ENCODE peak calls at places on chromosomes 3 and 15, in six cellular contexts. One of them, this sample, is unnamed. For H3K4me1, the result is how much of the 10 kb centered on the place peaks cover.

GRCh38 chr3:14989943-14990753 is 42.8 kb downstream of the NR2C2 start:
- DNase-seq in fibroblast of lung: peak
- DNase-seq in ovary: no peak
- DNase-seq in upper lobe of right lung: no peak
- DNase-seq in heart right ventricle: no peak
- DNase-seq in IMR-90: no peak
- DNase-seq in this sample: no peak

GRCh38 chr3:185330644-185331043 is 32.3 kb upstream of the MAP3K13 start:
- DNase-seq in fibroblast of lung: no peak
- DNase-seq in upper lobe of right lung: no peak
- DNase-seq in heart right ventricle: no peak
- DNase-seq in IMR-90: no peak
- DNase-seq in ovary: no peak
- DNase-seq in this sample: no peak

GRCh38 chr3:188707396-188708288 is 464.1 kb upstream of the TPRG1 start:
- DNase-seq in fibroblast of lung: no peak
- DNase-seq in upper lobe of right lung: no peak
- DNase-seq in IMR-90: peak
- DNase-seq in heart right ventricle: no peak
- DNase-seq in ovary: no peak
- DNase-seq in this sample: no peak

GRCh38 chr3:184375747-184376495 is 2.1 kb downstream of the THPO start:
- DNase-seq in ovary: no peak
- DNase-seq in upper lobe of right lung: peak
- DNase-seq in IMR-90: no peak
- DNase-seq in fibroblast of lung: no peak
- DNase-seq in heart right ventricle: no peak
- DNase-seq in this sample: no peak

GRCh38 chr15:35289029-35289617 is 204.0 kb upstream of the NANOGP8 start:
- DNase-seq in fibroblast of lung: peak
- DNase-seq in upper lobe of right lung: no peak
- DNase-seq in heart right ventricle: no peak
- DNase-seq in IMR-90: peak
- DNase-seq in ovary: no peak
- DNase-seq in this sample: no peak

GRCh38 chr3:69612791-69613190 is 126.5 kb upstream of the MITF start:
- DNase-seq in IMR-90: no peak
- DNase-seq in ovary: no peak
- DNase-seq in heart right ventricle: no peak
- DNase-seq in upper lobe of right lung: no peak
- DNase-seq in fibroblast of lung: no peak
- DNase-seq in this sample: no peak

GRCh38 chr15:49843725-49844124 is 222.9 kb downstream of the DTWD1 start:
- DNase-seq in fibroblast of lung: peak
- DNase-seq in IMR-90: no peak
- DNase-seq in ovary: no peak
- DNase-seq in heart right ventricle: no peak
- DNase-seq in upper lobe of right lung: no peak
- DNase-seq in this sample: no peak

GRCh38 chr3:13465236-13465958 is 14.7 kb upstream of the HDAC11 start:
- DNase-seq in fibroblast of lung: no peak
- DNase-seq in heart right ventricle: no peak
- DNase-seq in IMR-90: no peak
- DNase-seq in upper lobe of right lung: no peak
- DNase-seq in ovary: no peak
- DNase-seq in this sample: no peak

GRCh38 chr3:43913036-43913435 is 222.3 kb downstream of the ABHD5 start:
- DNase-seq in ovary: no peak
- DNase-seq in upper lobe of right lung: no peak
- DNase-seq in heart right ventricle: no peak
- DNase-seq in IMR-90: no peak
- DNase-seq in fibroblast of lung: no peak
- DNase-seq in this sample: no peak

GRCh38 chr15:93034512-93034911 is 54.5 kb downstream of the RGMA start:
- DNase-seq in heart right ventricle: no peak
- DNase-seq in fibroblast of lung: no peak
- DNase-seq in ovary: peak
- DNase-seq in IMR-90: no peak
- DNase-seq in upper lobe of right lung: no peak
- DNase-seq in this sample: no peak

GRCh38 chr3:109731639-109732473 is 394.5 kb upstream of the DPPA4 start:
- DNase-seq in heart right ventricle: no peak
- DNase-seq in IMR-90: peak
- DNase-seq in ovary: peak
- DNase-seq in fibroblast of lung: peak
- DNase-seq in upper lobe of right lung: no peak
- DNase-seq in this sample: no peak

GRCh38 chr15:60727260-60727659 is 248.3 kb upstream of the ICE2 start:
- DNase-seq in fibroblast of lung: no peak
- DNase-seq in IMR-90: no peak
- DNase-seq in ovary: no peak
- DNase-seq in upper lobe of right lung: no peak
- DNase-seq in heart right ventricle: no peak
- DNase-seq in this sample: no peak

GRCh38 chr3:28376424-28376823 is 27.8 kb upstream of the AZI2 start:
- DNase-seq in upper lobe of right lung: no peak
- DNase-seq in IMR-90: peak
- DNase-seq in fibroblast of lung: peak
- DNase-seq in ovary: no peak
- DNase-seq in heart right ventricle: no peak
- DNase-seq in this sample: no peak

GRCh38 chr3:60064210-60065178 is 1014.7 kb upstream of the CFAP20DC start:
- DNase-seq in fibroblast of lung: peak
- DNase-seq in upper lobe of right lung: no peak
- DNase-seq in IMR-90: peak
- DNase-seq in ovary: no peak
- DNase-seq in heart right ventricle: no peak
- DNase-seq in this sample: no peak

GRCh38 chr15:52976050-52976449 is 185.9 kb upstream of the ONECUT1 start:
- DNase-seq in heart right ventricle: no peak
- DNase-seq in upper lobe of right lung: no peak
- DNase-seq in ovary: no peak
- DNase-seq in fibroblast of lung: no peak
- DNase-seq in IMR-90: no peak
- DNase-seq in this sample: no peak

GRCh38 chr15:43168192-43169107 is 16.8 kb upstream of the CCNDBP1 start:
- DNase-seq in heart right ventricle: no peak
- DNase-seq in upper lobe of right lung: no peak
- DNase-seq in ovary: no peak
- DNase-seq in fibroblast of lung: peak
- DNase-seq in IMR-90: peak
- DNase-seq in this sample: no peak

GRCh38 chr3:6799264-6799915 is 61.5 kb upstream of the GRM7 start:
- DNase-seq in upper lobe of right lung: no peak
- DNase-seq in fibroblast of lung: no peak
- DNase-seq in IMR-90: no peak
- DNase-seq in ovary: no peak
- DNase-seq in heart right ventricle: peak
- DNase-seq in this sample: no peak

GRCh38 chr3:22893001-22893400 is 310.1 kb upstream of the UBE2E2 start:
- DNase-seq in upper lobe of right lung: no peak
- DNase-seq in IMR-90: no peak
- DNase-seq in heart right ventricle: no peak
- DNase-seq in ovary: no peak
- DNase-seq in fibroblast of lung: no peak
- DNase-seq in this sample: no peak

GRCh38 chr3:22885039-22885438 is 318.1 kb upstream of the UBE2E2 start:
- DNase-seq in IMR-90: no peak
- DNase-seq in ovary: no peak
- DNase-seq in upper lobe of right lung: no peak
- DNase-seq in heart right ventricle: no peak
- DNase-seq in fibroblast of lung: no peak
- DNase-seq in this sample: no peak

GRCh38 chr3:22885574-22886348 is 317.4 kb upstream of the UBE2E2 start:
- DNase-seq in heart right ventricle: no peak
- DNase-seq in upper lobe of right lung: no peak
- DNase-seq in ovary: no peak
- DNase-seq in IMR-90: no peak
- DNase-seq in fibroblast of lung: no peak
- DNase-seq in this sample: no peak

GRCh38 chr3:22886394-22886793 is 316.7 kb upstream of the UBE2E2 start:
- DNase-seq in heart right ventricle: peak
- DNase-seq in upper lobe of right lung: no peak
- DNase-seq in ovary: no peak
- DNase-seq in fibroblast of lung: no peak
- DNase-seq in IMR-90: no peak
- DNase-seq in this sample: no peak

DNA sequence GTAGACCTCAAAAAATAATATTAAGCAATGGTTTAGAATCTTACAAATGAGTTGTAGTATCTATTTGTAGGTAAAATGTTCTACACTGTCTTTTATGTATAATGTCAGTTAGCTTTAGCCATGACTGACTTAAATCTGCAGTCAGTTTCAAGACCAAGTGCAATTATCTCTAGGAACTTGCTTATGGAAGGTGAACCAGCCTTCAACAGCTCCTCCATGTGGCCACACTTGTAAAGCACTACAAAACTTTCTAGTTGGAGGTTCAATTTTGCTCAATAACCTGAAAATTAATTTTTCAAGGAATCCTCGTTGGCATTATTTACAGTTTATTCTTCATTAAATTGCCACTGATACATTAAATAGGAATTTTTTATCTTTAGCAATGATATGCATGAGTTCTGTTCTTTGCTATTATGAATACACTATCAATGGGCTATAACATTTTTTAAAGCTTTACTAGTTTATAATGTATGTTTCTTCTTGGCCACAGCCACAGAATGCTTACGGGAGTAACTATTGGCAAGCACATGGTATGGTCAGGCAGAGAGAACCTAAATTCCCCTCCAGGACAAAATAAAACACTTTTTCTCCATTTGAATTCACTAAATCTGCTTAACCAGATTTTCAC is 315.3 kb upstream of the UBE2E2 start:
- DNase-seq in ovary: no peak
- DNase-seq in heart right ventricle: no peak
- DNase-seq in fibroblast of lung: peak
- DNase-seq in IMR-90: peak
- DNase-seq in upper lobe of right lung: no peak
- DNase-seq in this sample: no peak
- H3K4me1 ChIP-seq in ovary: under half
- H3K4me1 ChIP-seq in heart right ventricle: under half
- H3K4me1 ChIP-seq in fibroblast of lung: under half
- H3K4me1 ChIP-seq in IMR-90: under half
- H3K4me1 ChIP-seq in upper lobe of right lung: under half
- H3K4me1 ChIP-seq in this sample: under half

GRCh38 chr3:48502728-48503168 is 1.2 kb downstream of the SHISA5 start:
- DNase-seq in IMR-90: no peak
- DNase-seq in fibroblast of lung: no peak
- DNase-seq in ovary: peak
- DNase-seq in upper lobe of right lung: no peak
- DNase-seq in heart right ventricle: peak
- DNase-seq in this sample: peak
- H3K27ac ChIP-seq in IMR-90: peak
- H3K27ac ChIP-seq in fibroblast of lung: no peak
- H3K27ac ChIP-seq in ovary: peak
- H3K27ac ChIP-seq in upper lobe of right lung: peak
- H3K27ac ChIP-seq in heart right ventricle: peak
- H3K27ac ChIP-seq in this sample: peak

DNA sequence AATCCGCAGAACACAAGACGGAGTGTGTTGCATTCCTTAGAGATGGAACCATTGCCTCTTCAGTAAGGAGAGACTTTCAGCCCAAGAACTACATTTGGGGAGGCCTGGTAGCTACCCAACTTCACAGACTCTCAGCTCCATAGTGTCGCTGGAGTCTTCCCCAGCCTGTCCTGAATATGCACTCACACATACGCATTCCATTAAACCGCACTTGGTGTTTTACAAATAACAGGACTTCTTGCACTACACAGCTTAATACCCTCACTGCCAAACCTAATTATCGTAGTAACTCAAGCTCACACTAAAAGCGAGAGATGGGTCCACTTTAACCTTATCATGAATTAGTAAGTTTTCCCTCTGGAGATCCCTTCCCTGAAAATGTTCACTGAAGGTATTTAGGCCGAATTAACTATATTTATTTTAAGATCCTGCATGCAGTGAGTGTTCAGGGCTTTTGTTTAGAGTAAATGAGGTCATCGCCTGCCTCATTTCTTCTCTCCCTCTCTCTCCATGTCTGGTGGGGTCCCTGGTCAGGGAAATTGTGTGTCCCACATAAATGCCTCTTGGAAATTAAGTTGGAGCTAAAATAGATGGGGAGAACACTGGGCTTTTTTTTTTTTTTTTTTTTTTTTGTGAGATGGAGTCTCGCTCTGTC is 171.9 kb downstream of the FAM43A start:
- DNase-seq in ovary: no peak
- DNase-seq in heart right ventricle: no peak
- DNase-seq in upper lobe of right lung: no peak
- DNase-seq in fibroblast of lung: peak
- DNase-seq in IMR-90: peak
- DNase-seq in this sample: no peak
- TF ChIP-seq CTCF in ovary: no peak
- TF ChIP-seq CTCF in heart right ventricle: no peak
- TF ChIP-seq CTCF in upper lobe of right lung: no peak
- TF ChIP-seq CTCF in fibroblast of lung: no peak
- TF ChIP-seq CTCF in IMR-90: no peak
- TF ChIP-seq CTCF in this sample: no peak

GRCh38 chr15:31366169-31366734 is 39.6 kb downstream of the KLF13 start:
- DNase-seq in upper lobe of right lung: peak
- DNase-seq in IMR-90: no peak
- DNase-seq in fibroblast of lung: peak
- DNase-seq in ovary: peak
- DNase-seq in heart right ventricle: peak
- DNase-seq in this sample: no peak

GRCh38 chr15:31365655-31366127 is 39.1 kb downstream of the KLF13 start:
- DNase-seq in ovary: peak
- DNase-seq in IMR-90: peak
- DNase-seq in heart right ventricle: peak
- DNase-seq in upper lobe of right lung: peak
- DNase-seq in fibroblast of lung: peak
- DNase-seq in this sample: peak

GRCh38 chr15:31367021-31367729 is 40.5 kb downstream of the KLF13 start:
- DNase-seq in ovary: no peak
- DNase-seq in IMR-90: no peak
- DNase-seq in upper lobe of right lung: no peak
- DNase-seq in heart right ventricle: no peak
- DNase-seq in fibroblast of lung: no peak
- DNase-seq in this sample: no peak

GRCh38 chr15:31369716-31370115 is 43.1 kb downstream of the KLF13 start:
- DNase-seq in upper lobe of right lung: no peak
- DNase-seq in IMR-90: no peak
- DNase-seq in fibroblast of lung: no peak
- DNase-seq in heart right ventricle: no peak
- DNase-seq in ovary: no peak
- DNase-seq in this sample: no peak

GRCh38 chr15:31367730-31368344 is 41.2 kb downstream of the KLF13 start:
- DNase-seq in IMR-90: no peak
- DNase-seq in ovary: no peak
- DNase-seq in fibroblast of lung: no peak
- DNase-seq in heart right ventricle: no peak
- DNase-seq in upper lobe of right lung: no peak
- DNase-seq in this sample: peak
- H3K4me1 ChIP-seq in IMR-90: under half
- H3K4me1 ChIP-seq in ovary: under half
- H3K4me1 ChIP-seq in fibroblast of lung: under half
- H3K4me1 ChIP-seq in heart right ventricle: half or more
- H3K4me1 ChIP-seq in upper lobe of right lung: half or more
- H3K4me1 ChIP-seq in this sample: under half